ENCODE peak calls at places on chromosomes 7 and 10, in ten cellular contexts. U is WERI-Rb-1, A is fibroblast of mammary gland, M is AG09319, Y is kidney, V is cardiac muscle cell, N is upper lobe of right lung, Q is fibroblast of pulmonary artery, B is dorsolateral prefrontal cortex, Z is glutamatergic neuron. K is an unnamed sample.

GRCh38 chr7:24898691-24899090 is 81.3 kb downstream of the OSBPL3 start:
- DNase-seq in U (no peak), A (peak; percentile 59), M (no peak), Y (no peak), V (no peak), N (no peak), Q (no peak), B (no peak), Z (no peak), K (peak; percentile 59)

GRCh38 chr10:131998845-131999681 is 17.3 kb upstream of the BNIP3 start:
- DNase-seq in U (no peak), A (no peak), M (no peak), Y (peak; percentile 71), V (no peak), N (no peak), Q (no peak), B (no peak), Z (no peak), K (no peak)

GRCh38 chr10:81576336-81576735 is 298.7 kb upstream of the NRG3 start:
- DNase-seq in U (no peak), A (no peak), M (no peak), Y (no peak), V (no peak), N (no peak), Q (no peak), B (no peak), Z (no peak), K (no peak)

GRCh38 chr7:76332073-76332472 is 26.7 kb downstream of the YWHAG start:
- DNase-seq in U (no peak), A (no peak), M (no peak), Y (no peak), V (no peak), N (no peak), Q (no peak), B (no peak), Z (no peak), K (no peak)

GRCh38 chr7:36406156-36406555 is 16.5 kb downstream of the ANLN start:
- DNase-seq in U (no peak), A (no peak), M (no peak), Y (no peak), V (no peak), N (no peak), Q (no peak), B (peak; percentile 76), Z (peak; percentile 87), K (no peak)

GRCh38 chr10:16891375-16892313 is 74.4 kb upstream of the RSU1 start:
- DNase-seq in U (peak; percentile 43), A (peak; percentile 96), M (peak; percentile 32), Y (peak; percentile 78), V (peak; percentile 80), N (peak; percentile 75), Q (peak; percentile 75), B (peak; percentile 45), Z (peak; percentile 49), K (no peak)

GRCh38 chr10:43125274-43125845 is 12.9 kb upstream of the CSGALNACT2 start:
- DNase-seq in U (peak; percentile 0), A (no peak), M (no peak), Y (no peak), V (no peak), N (no peak), Q (no peak), B (no peak), Z (no peak), K (no peak)

GRCh38 chr10:31803606-31804195 is 124.9 kb downstream of the ARHGAP12 start:
- DNase-seq in U (no peak), A (no peak), M (no peak), Y (no peak), V (no peak), N (no peak), Q (no peak), B (no peak), Z (no peak), K (no peak)

GRCh38 chr10:112958275-112958995 is 8.4 kb downstream of the TCF7L2 start:
- DNase-seq in U (no peak), A (peak; percentile 97), M (peak; percentile 81), Y (no peak), V (no peak), N (no peak), Q (peak; percentile 83), B (no peak), Z (no peak), K (no peak)

GRCh38 chr7:40306025-40306424 is 171.2 kb downstream of the SUGCT start:
- DNase-seq in U (no peak), A (no peak), M (no peak), Y (no peak), V (no peak), N (no peak), Q (no peak), B (no peak), Z (no peak), K (no peak)

GRCh38 chr7:152336754-152337368 is 98.9 kb downstream of the KMT2C start:
- DNase-seq in U (peak; percentile 58), A (peak; percentile 70), M (no peak), Y (no peak), V (peak; percentile 9), N (no peak), Q (peak; percentile 52), B (no peak), Z (peak; percentile 21), K (peak; percentile 24)

GRCh38 chr7:99562832-99563231 is 4.4 kb downstream of the ZNF655 start:
- DNase-seq in U (no peak), A (peak; percentile 100), M (peak; percentile 92), Y (no peak), V (no peak), N (no peak), Q (peak; percentile 97), B (no peak), Z (no peak), K (no peak)

GRCh38 chr10:94052901-94053638 is 59.3 kb downstream of the PLCE1 start:
- DNase-seq in U (no peak), A (no peak), M (no peak), Y (no peak), V (no peak), N (no peak), Q (no peak), B (no peak), Z (no peak), K (no peak)

DNA sequence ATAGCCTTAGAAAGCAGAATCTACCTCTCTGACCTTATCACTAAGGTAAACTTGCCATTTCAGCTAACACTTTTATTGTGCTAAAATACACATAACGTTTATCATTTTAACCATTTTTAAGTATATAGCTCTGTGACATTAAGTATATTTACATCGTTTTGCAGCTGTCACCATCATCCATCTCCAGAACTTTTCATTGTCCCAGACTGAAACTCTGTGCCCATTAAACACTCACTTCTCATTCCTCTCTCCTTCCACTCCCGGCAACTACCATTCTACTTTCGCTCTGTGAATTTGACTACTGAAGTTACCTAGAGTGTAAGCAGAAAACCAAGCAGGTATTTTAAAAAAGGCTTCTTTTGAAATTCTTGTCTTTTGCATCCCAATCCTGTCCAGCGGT is 1.3 kb downstream of the DDX50 start:
- DNase-seq in U (no peak), A (no peak), M (no peak), Y (no peak), V (no peak), N (no peak), Q (no peak), B (no peak), Z (no peak), K (no peak)
- TF ChIP-seq CTCF in U (no peak), A (no peak), M (no peak), Y (no peak), V (no peak), N (no peak), Q (no peak), B (no peak), Z (no peak), K (no peak)

DNA sequence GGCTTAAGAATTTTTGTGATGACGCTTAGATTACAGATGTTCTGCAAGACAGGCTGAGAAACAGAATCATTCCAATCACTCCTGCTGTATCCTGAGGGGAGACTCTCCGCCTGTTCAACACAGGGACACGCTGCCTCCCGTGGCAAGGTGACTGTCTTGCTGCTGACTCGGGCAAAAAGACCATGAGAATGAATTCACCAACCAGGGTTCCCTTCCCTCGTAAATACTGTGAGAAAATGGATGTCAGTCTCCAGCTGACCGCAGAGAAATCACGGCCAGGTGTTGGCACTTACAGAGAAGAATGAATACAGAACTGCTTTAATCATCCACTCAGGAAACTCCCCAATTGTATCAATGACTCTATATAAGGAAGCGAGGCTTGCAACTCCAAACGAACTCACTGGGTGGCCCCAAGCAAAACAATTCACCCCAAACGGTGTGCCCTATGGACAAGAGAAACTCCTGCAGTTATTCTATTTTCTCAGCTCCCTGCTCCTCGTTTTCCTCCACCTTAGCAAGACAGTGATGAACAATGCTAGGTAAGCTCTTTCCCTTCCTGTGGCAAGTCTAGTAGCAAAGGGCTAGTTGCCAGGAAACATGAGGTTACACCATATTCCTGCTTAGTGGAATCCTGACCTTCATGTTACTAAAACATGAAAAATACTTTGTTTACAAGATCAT is 22.8 kb downstream of the GNA12 start:
- DNase-seq in U (no peak), A (peak; percentile 85), M (no peak), Y (no peak), V (no peak), N (no peak), Q (peak; percentile 86), B (no peak), Z (no peak), K (peak; percentile 70)
- TF ChIP-seq CTCF in U (no peak), A (no peak), M (no peak), Y (no peak), V (no peak), N (no peak), Q (no peak), B (no peak), Z (no peak), K (peak; percentile 5)

GRCh38 chr10:89414879-89415821 is 782 bp downstream of the IFIT5 start:
- DNase-seq in U (peak; percentile 47), A (peak; percentile 40), M (no peak), Y (peak; percentile 89), V (peak; percentile 22), N (peak; percentile 82), Q (peak; percentile 29), B (peak; percentile 32), Z (peak; percentile 64), K (peak; percentile 50)

GRCh38 chr10:89416465-89416864 is 2.1 kb downstream of the IFIT5 start:
- DNase-seq in U (no peak), A (no peak), M (no peak), Y (no peak), V (no peak), N (no peak), Q (no peak), B (no peak), Z (no peak), K (no peak)

GRCh38 chr10:89414146-89414878 is at the start of gene IFIT5:
- DNase-seq in U (peak; percentile 78), A (peak; percentile 63), M (no peak), Y (peak; percentile 89), V (peak; percentile 80), N (peak; percentile 88), Q (peak; percentile 74), B (peak; percentile 68), Z (peak; percentile 81), K (peak; percentile 82)

GRCh38 chr10:89421018-89421476 is 6.7 kb downstream of the IFIT5 start:
- DNase-seq in U (no peak), A (no peak), M (no peak), Y (no peak), V (peak; percentile 8), N (no peak), Q (no peak), B (no peak), Z (no peak), K (no peak)

GRCh38 chr10:89419548-89419947 is 5.2 kb downstream of the IFIT5 start:
- DNase-seq in U (no peak), A (peak; percentile 55), M (no peak), Y (no peak), V (no peak), N (no peak), Q (peak; percentile 49), B (no peak), Z (no peak), K (peak; percentile 31)
- TF ChIP-seq CTCF in U (no peak), A (peak; percentile 62), M (peak; percentile 45), Y (peak; percentile 32), V (peak; percentile 51), N (peak; percentile 45), Q (peak; percentile 59), B (peak; percentile 15), Z (peak; percentile 63), K (peak; percentile 45)

GRCh38 chr10:47269294-47269693 is 30.7 kb upstream of the GDF10 start:
- DNase-seq in U (peak; percentile 40), A (no peak), M (no peak), Y (no peak), V (peak; percentile 43), N (no peak), Q (no peak), B (no peak), Z (no peak), K (no peak)
- TF ChIP-seq CTCF in U (peak; percentile 71), A (peak; percentile 12), M (peak; percentile 22), Y (no peak), V (peak; percentile 36), N (peak; percentile 13), Q (peak; percentile 22), B (no peak), Z (peak; percentile 34), K (no peak)

K was measured in GM13977.